ENCODE peak calls at places on chromosome 2, in five cellular contexts. L is IMR-90; V is mammary epithelial cell; O is OCI-LY7; K is CD4-positive, alpha-beta T cell. X is an unnamed sample. For H3K9me3, the result is how much of the 10 kb centered on the place peaks cover.

GRCh38 chr2:67950018-67950417 is 112.8 kb downstream of the C1D start:
- DNase-seq in O (no peak), L (no peak), K (no peak), V (no peak), X (no peak)

GRCh38 chr2:65146067-65146466 is 16.2 kb upstream of the RAB1A start:
- DNase-seq in K (no peak), L (no peak), O (no peak), V (no peak), X (no peak)

GRCh38 chr2:144703852-144704324 is 184.0 kb upstream of the ZEB2 start:
- DNase-seq in L (peak), O (peak), K (no peak), V (peak), X (no peak)

GRCh38 chr2:178286636-178287035 is 92.3 kb downstream of the OSBPL6 start:
- DNase-seq in L (no peak), V (no peak), K (no peak), O (no peak), X (no peak)

GRCh38 chr2:85893428-85894258 is 4.9 kb upstream of the ST3GAL5 start:
- DNase-seq in V (peak), L (peak), K (no peak), O (no peak), X (no peak)

GRCh38 chr2:9975805-9976447 is 24.4 kb downstream of the GRHL1 start:
- DNase-seq in O (no peak), L (peak), V (peak), K (no peak), X (no peak)

GRCh38 chr2:102436284-102436683 is 13.3 kb downstream of the IL18RAP start:
- DNase-seq in L (peak), K (no peak), V (peak), O (no peak), X (no peak)

GRCh38 chr2:145842002-145842401 is 1322.1 kb upstream of the ZEB2 start:
- DNase-seq in L (no peak), O (no peak), K (no peak), V (peak), X (no peak)

GRCh38 chr2:99635710-99636431 is 146.1 kb upstream of the REV1 start:
- DNase-seq in V (no peak), L (no peak), O (no peak), K (no peak), X (no peak)

GRCh38 chr2:74080346-74080745 is 67.4 kb downstream of the BOLA3 start:
- DNase-seq in L (no peak), O (peak), V (no peak), K (no peak), X (no peak)

GRCh38 chr2:157107877-157108276 is 149.6 kb upstream of the GALNT5 start:
- DNase-seq in K (no peak), L (peak), V (peak), O (no peak), X (no peak)
- H3K9me3 ChIP-seq in K (under half), L (under half), V (under half), O (under half), X (under half)

GRCh38 chr2:128041561-128041960 is 13.7 kb upstream of the SAP130 start:
- DNase-seq in V (no peak), O (no peak), K (no peak), L (no peak), X (no peak)
- H3K9me3 ChIP-seq in V (under half), O (under half), K (under half), L (under half), X (under half)

GRCh38 chr2:196653843-196654242 is 14.3 kb downstream of the CCDC150 start:
- DNase-seq in K (no peak), V (no peak), L (no peak), O (no peak), X (no peak)

GRCh38 chr2:196651387-196652094 is 12.0 kb downstream of the CCDC150 start:
- DNase-seq in O (no peak), V (no peak), L (no peak), K (no peak), X (no peak)

GRCh38 chr2:196657332-196657731 is 17.8 kb downstream of the CCDC150 start:
- DNase-seq in L (no peak), V (no peak), O (no peak), K (no peak), X (no peak)

GRCh38 chr2:196649202-196649601 is 9.7 kb downstream of the CCDC150 start:
- DNase-seq in L (no peak), O (no peak), K (no peak), V (no peak), X (no peak)

DNA sequence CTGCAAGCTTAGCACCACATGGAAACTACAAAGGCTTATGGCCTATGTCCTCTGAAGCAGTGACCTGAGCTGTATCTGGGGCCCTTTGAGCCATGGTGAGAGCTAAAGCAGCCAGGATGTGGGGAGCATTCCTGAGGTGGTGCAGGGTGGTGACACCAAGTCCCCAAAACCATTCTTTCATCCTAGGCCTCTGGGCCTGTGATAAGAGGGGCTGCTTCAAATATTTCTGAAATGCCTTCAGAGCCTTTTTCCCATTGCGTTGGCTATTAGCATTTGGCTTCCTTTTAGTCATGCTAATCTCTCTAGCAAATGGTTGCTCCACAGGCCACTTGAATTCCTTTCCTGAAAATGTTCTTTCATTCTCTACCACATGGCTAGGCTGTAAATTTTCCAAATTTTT is 13.4 kb downstream of the CCDC150 start:
- DNase-seq in L (no peak), K (no peak), O (no peak), V (no peak), X (no peak)
- H3K9me3 ChIP-seq in L (under half), K (under half), O (under half), V (under half), X (under half)

DNA sequence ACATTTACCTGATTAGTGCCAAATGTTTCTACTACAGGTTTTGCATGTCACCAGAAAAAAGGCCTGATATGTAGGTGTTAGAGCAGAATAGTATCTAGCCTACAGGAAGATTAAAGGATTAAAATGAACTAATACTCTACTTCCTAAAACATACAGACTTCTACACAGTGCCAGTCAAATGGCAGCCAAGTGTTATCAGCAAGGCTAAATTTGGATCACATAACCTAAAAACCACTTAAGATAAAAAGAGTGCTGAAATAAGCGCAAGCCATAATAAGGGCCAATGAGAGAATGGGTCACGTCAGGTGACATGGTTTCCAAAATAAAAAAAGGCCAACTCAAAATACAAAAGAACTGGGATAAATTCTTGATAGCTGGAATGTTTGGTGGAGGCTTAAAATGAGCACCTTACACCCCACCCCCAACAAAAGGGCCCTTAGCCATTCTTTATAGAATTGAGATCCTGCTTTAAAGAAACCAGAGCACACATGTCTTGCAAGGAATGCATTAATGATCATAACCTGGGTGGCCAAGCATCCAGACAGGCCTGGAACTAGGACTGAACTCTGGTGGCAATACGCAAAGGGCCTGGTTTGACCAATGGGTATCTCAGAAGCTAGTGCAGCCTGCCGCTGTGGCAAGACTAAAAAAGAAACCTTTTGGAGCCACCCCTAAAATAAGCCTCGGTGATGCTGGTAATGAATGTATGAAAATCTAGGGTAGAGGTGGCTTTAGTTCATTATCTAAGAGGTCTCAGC is 32.4 kb downstream of the IRS1 start:
- DNase-seq in V (no peak), K (no peak), O (no peak), L (no peak), X (no peak)
- H3K9me3 ChIP-seq in V (under half), K (under half), O (under half), L (under half), X (under half)

DNA sequence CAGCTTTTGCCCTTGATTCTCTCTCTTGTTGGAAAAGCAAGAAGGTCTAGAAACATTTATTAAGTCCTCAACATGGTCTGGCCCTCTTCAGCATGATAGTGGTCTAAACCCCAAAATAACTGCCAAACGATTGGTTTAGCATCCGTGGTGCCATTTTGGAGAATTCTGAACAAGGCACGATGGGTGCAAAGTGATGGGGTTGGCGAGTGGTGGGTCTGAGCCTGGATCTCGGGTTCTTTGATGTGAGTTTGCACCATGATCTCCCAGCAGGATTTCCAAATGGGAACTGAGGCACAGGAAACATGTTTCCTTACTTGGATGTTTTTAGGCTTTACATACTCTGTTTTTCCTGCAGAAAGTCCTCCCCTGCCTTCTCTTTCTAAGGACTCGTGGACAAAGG is 240.3 kb downstream of the MYCN start:
- DNase-seq in K (no peak), V (no peak), O (no peak), L (no peak), X (no peak)
- H3K9me3 ChIP-seq in K (under half), V (under half), O (under half), L (under half), X (under half)

GRCh38 chr2:118044849-118045248 is 31.0 kb upstream of the CCDC93 start:
- DNase-seq in O (no peak), K (no peak), V (no peak), L (no peak), X (no peak)
- H3K9me3 ChIP-seq in O (under half), K (under half), V (under half), L (under half), X (under half)

GRCh38 chr2:234665304-234665703 is 168.4 kb upstream of the ARL4C start:
- DNase-seq in L (no peak), O (no peak), V (no peak), K (no peak), X (no peak)
- H3K9me3 ChIP-seq in L (under half), O (under half), V (under half), K (under half), X (under half)

DNA sequence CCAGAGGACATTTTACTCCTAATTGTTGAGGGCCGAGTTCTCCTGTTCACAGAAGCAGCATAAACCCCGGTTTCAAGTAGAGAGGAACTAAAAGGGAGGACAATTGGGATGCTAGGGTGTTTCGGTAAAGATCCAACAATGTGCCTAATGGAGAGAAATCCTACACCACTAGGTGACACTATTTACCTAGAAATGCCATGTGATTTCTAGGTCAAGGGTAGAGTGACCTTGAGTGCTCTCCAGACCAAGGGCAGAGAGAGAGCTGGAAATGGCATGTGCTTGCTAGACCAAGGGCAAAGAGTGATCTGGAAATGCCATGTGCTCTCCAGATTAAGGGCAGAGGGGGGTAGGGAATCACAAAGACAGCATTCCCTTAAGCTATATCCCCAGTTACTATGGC is 472.0 kb downstream of the DCDC2C start:
- DNase-seq in K (no peak), V (no peak), L (no peak), O (no peak), X (no peak)
- H3K9me3 ChIP-seq in K (under half), V (under half), L (under half), O (under half), X (under half)

DNA sequence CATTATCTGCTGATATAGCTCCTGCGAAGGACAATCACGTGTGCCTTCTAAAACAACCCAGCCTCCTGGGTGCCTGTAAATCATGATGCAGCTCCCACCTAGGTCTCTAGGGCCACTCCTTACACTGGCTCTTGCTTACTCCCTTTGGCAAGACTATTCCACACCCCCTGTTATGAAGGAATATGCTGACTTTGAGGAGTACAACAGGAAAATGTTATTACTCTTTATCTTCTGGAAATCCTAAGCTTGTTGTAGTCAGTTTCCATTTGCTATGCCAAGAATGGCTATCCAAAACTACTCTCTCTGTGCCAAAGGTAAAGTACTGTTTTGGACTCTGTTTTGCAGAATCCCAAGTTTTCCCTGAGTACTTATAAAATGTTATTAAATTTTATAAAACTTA is 7.7 kb downstream of the SGO2 start:
- DNase-seq in O (no peak), K (no peak), V (no peak), L (no peak), X (no peak)
- H3K9me3 ChIP-seq in O (under half), K (under half), V (under half), L (under half), X (under half)

GRCh38 chr2:150293771-150294170 is 193.7 kb downstream of the RND3 start:
- DNase-seq in O (no peak), L (no peak), V (peak), K (no peak), X (no peak)
- H3K9me3 ChIP-seq in O (under half), L (under half), V (under half), K (under half), X (under half)

X was measured in T-helper 17 cell.